ENCODE peak calls at places on chromosomes 3 and 15, in seven cellular contexts. V, O, W, L, A, U and Y are unnamed samples.

GRCh38 chr15:75036269-75036668 is 12.9 kb downstream of the PPCDC start:
- DNase-seq in V (peak; percentile 55), O (no peak), W (no peak), L (no peak), A (no peak), U (no peak), Y (no peak)

GRCh38 chr3:71305246-71306206 is 278.0 kb downstream of the FOXP1 start:
- DNase-seq in V (peak; percentile 12), O (peak; percentile 41), W (no peak), L (peak; percentile 47), A (no peak), U (no peak), Y (no peak)

GRCh38 chr3:37129871-37130270 is 44.5 kb downstream of the LRRFIP2 start:
- DNase-seq in V (no peak), O (no peak), W (peak; percentile 31), L (no peak), A (no peak), U (peak; percentile 45), Y (no peak)

GRCh38 chr3:27596334-27596841 is 112.2 kb upstream of the SLC4A7 start:
- DNase-seq in V (no peak), O (no peak), W (no peak), L (no peak), A (no peak), U (peak; percentile 50), Y (no peak)

GRCh38 chr15:90101969-90102890 is at the start of gene IDH2:
- DNase-seq in V (peak; percentile 88), O (peak; percentile 87), W (no peak), L (peak; percentile 76), A (no peak), U (peak; percentile 87), Y (peak; percentile 33)

GRCh38 chr3:12318758-12319621 is 30.1 kb downstream of the PPARG start:
- DNase-seq in V (no peak), O (no peak), W (no peak), L (no peak), A (no peak), U (no peak), Y (no peak)

GRCh38 chr3:174862101-174862500 is 3.0 kb downstream of the NAALADL2 start:
- DNase-seq in V (peak; percentile 2), O (peak; percentile 46), W (no peak), L (peak; percentile 81), A (no peak), U (peak; percentile 9), Y (peak; percentile 23)

GRCh38 chr3:140822381-140823047 is 119.1 kb upstream of the SLC25A36 start:
- DNase-seq in V (no peak), O (no peak), W (no peak), L (no peak), A (no peak), U (no peak), Y (no peak)

GRCh38 chr3:4411236-4411635 is 55.8 kb downstream of the SUMF1 start:
- DNase-seq in V (no peak), O (no peak), W (no peak), L (no peak), A (no peak), U (peak; percentile 29), Y (no peak)

GRCh38 chr3:30161370-30161769 is 445.0 kb upstream of the TGFBR2 start:
- DNase-seq in V (no peak), O (no peak), W (no peak), L (no peak), A (peak; percentile 24), U (no peak), Y (no peak)

GRCh38 chr15:63593705-63594671 is 3.2 kb upstream of the FBXL22 start:
- DNase-seq in V (no peak), O (no peak), W (no peak), L (no peak), A (no peak), U (no peak), Y (no peak)